ENCODE peak calls at places on chromosomes 16 and 17, in four cellular contexts. U, M, O and Y are unnamed samples.

GRCh38 chr16:228151-228855 is 946 bp downstream of the LUC7L start:
- DNase-seq in U (no peak), M (peak), O (peak), Y (peak)

GRCh38 chr16:66603537-66604375 is 748 bp upstream of the CMTM3 start:
- DNase-seq in M (peak), U (peak), O (peak), Y (peak)

GRCh38 chr16:17287401-17287800 is 183.4 kb downstream of the XYLT1 start:
- DNase-seq in M (no peak), O (no peak), U (no peak), Y (no peak)

GRCh38 chr16:424623-425081 is 797 bp upstream of the RAB11FIP3 start:
- DNase-seq in U (peak), M (no peak), O (no peak), Y (peak)

GRCh38 chr16:22325598-22326368 is 28.6 kb downstream of the POLR3E start:
- DNase-seq in M (no peak), O (no peak), U (no peak), Y (no peak)

GRCh38 chr17:50637829-50638571 is 3.3 kb downstream of the ABCC3 start:
- DNase-seq in U (no peak), M (no peak), O (no peak), Y (no peak)

GRCh38 chr17:59620518-59621259 is 994 bp downstream of the CLTC start:
- DNase-seq in O (no peak), U (no peak), M (peak), Y (peak)

GRCh38 chr17:65660947-65661346 is 99.5 kb upstream of the AXIN2 start:
- DNase-seq in U (peak), M (no peak), O (peak), Y (peak)

GRCh38 chr17:9202572-9202971 is 181.3 kb downstream of the NTN1 start:
- DNase-seq in U (no peak), O (no peak), M (no peak), Y (peak)

GRCh38 chr17:17564896-17565295 is 26.6 kb downstream of the PEMT start:
- DNase-seq in O (no peak), M (no peak), U (no peak), Y (no peak)

GRCh38 chr16:48608871-48609452 is 1.0 kb downstream of the N4BP1 start:
- DNase-seq in M (no peak), O (no peak), U (no peak), Y (no peak)

GRCh38 chr16:29844575-29845331 is 18.3 kb downstream of the CDIPT start:
- DNase-seq in O (no peak), M (no peak), U (peak), Y (no peak)

GRCh38 chr17:57923182-57923872 is 31.9 kb downstream of the CUEDC1 start:
- DNase-seq in M (no peak), U (no peak), O (no peak), Y (no peak)
- H3K4me3 ChIP-seq in M (no peak), U (no peak), O (no peak), Y (no peak)

GRCh38 chr17:1043601-1044251 is 46.8 kb downstream of the TIMM22 start:
- DNase-seq in M (no peak), O (no peak), U (peak), Y (peak)
- H3K4me3 ChIP-seq in M (no peak), O (no peak), U (no peak), Y (no peak)

GRCh38 chr17:63838586-63839184 is 3.8 kb downstream of the SMARCD2 start:
- DNase-seq in U (peak), M (peak), O (peak), Y (peak)

GRCh38 chr17:63840591-63841349 is 1.7 kb downstream of the SMARCD2 start:
- DNase-seq in O (peak), U (peak), M (peak), Y (no peak)

GRCh38 chr17:63837480-63837879 is 5.0 kb downstream of the SMARCD2 start:
- DNase-seq in M (no peak), U (no peak), O (no peak), Y (no peak)

GRCh38 chr17:63836811-63837210 is 5.7 kb downstream of the SMARCD2 start:
- DNase-seq in U (no peak), O (no peak), M (no peak), Y (no peak)

GRCh38 chr17:63837962-63838585 is 4.4 kb downstream of the SMARCD2 start:
- DNase-seq in U (no peak), M (no peak), O (no peak), Y (no peak)
- H3K4me3 ChIP-seq in U (no peak), M (no peak), O (no peak), Y (no peak)

DNA sequence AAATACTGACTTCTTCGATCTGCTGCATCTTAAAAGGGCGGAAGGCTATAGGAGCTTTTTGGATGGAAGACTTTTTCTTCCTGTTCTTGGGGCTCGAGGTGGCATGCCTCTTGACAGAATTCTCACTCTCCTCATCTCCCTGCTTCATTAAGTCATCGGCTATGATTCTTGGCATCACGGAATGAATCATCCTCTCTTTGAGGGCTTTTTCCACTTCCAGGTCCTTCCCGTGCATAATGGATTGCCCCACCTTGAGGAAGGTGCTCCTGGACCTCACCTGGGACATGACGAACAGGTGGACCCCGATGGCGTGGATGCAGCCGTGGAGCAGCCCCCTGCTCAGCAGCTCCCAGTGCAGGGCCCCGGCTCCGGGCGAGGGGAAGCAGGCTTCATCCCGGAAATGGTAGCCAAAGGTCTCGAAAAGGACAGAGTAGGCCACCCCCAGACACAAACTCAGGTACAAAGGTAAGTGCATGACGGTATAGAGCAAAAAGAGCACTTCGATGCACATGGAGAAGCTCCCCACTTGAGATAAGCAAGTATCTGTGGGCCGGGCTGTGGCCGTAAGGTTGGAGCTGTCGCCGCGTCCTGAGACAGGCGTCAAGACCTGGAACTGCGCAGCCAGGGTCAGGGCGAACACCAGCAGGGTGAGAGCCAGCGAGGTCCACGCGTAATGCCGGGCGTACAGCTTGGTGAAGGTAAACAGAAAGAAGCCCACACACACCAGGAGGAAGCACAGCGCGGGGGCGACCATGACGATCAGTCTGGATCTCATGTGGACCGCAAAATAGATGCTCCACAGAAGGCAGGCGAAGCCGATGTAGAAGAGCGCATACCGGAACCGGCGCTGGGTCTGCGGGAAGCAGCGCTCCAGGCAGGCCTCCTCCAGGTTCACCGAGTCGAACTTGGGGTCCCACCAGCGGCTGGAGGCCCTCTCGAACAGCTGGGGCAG is 1.7 kb downstream of the ADCY9 start:
- DNase-seq in U (no peak), O (no peak), M (no peak), Y (no peak)
- H3K4me3 ChIP-seq in U (peak), O (peak), M (peak), Y (peak)